ENCODE peak calls at places on chromosomes 5 and 9, in six cellular contexts. One of them, this sample, is unnamed.

GRCh38 chr5:72831685-72832084 is 15.2 kb downstream of the TNPO1 start:
- DNase-seq in activated gamma-delta T cell treated with Interleukin-2 at 50 U/mL for 16 hours: no peak
- DNase-seq in colonic mucosa: no peak
- DNase-seq in stimulated activated CD4-positive, alpha-beta T cell treated with anti-CD3 and anti-CD28 coated beads, Interleukin-4, amount 100 ng/mL, for 4 hours: no peak
- DNase-seq in HT1080: no peak
- DNase-seq in GM04504: no peak
- DNase-seq in this sample: no peak

GRCh38 chr9:93894691-93895079 is 60.5 kb downstream of the BARX1 start:
- DNase-seq in activated gamma-delta T cell treated with Interleukin-2 at 50 U/mL for 16 hours: no peak
- DNase-seq in colonic mucosa: no peak
- DNase-seq in stimulated activated CD4-positive, alpha-beta T cell treated with anti-CD3 and anti-CD28 coated beads, Interleukin-4, amount 100 ng/mL, for 4 hours: no peak
- DNase-seq in HT1080: no peak
- DNase-seq in GM04504: no peak
- DNase-seq in this sample: no peak

GRCh38 chr9:135479469-135480052 is at the start of gene PPP1R26:
- DNase-seq in activated gamma-delta T cell treated with Interleukin-2 at 50 U/mL for 16 hours: no peak
- DNase-seq in colonic mucosa: no peak
- DNase-seq in stimulated activated CD4-positive, alpha-beta T cell treated with anti-CD3 and anti-CD28 coated beads, Interleukin-4, amount 100 ng/mL, for 4 hours: no peak
- DNase-seq in HT1080: no peak
- DNase-seq in GM04504: no peak
- DNase-seq in this sample: no peak

GRCh38 chr9:105426657-105427056 is 21.2 kb upstream of the FSD1L start:
- DNase-seq in activated gamma-delta T cell treated with Interleukin-2 at 50 U/mL for 16 hours: no peak
- DNase-seq in colonic mucosa: no peak
- DNase-seq in stimulated activated CD4-positive, alpha-beta T cell treated with anti-CD3 and anti-CD28 coated beads, Interleukin-4, amount 100 ng/mL, for 4 hours: no peak
- DNase-seq in HT1080: no peak
- DNase-seq in GM04504: no peak
- DNase-seq in this sample: no peak

GRCh38 chr5:112189328-112189840 is 229.7 kb downstream of the EPB41L4A start:
- DNase-seq in activated gamma-delta T cell treated with Interleukin-2 at 50 U/mL for 16 hours: no peak
- DNase-seq in colonic mucosa: no peak
- DNase-seq in stimulated activated CD4-positive, alpha-beta T cell treated with anti-CD3 and anti-CD28 coated beads, Interleukin-4, amount 100 ng/mL, for 4 hours: no peak
- DNase-seq in HT1080: no peak
- DNase-seq in GM04504: no peak
- DNase-seq in this sample: no peak

GRCh38 chr9:93826209-93826608 is 128.9 kb downstream of the BARX1 start:
- DNase-seq in activated gamma-delta T cell treated with Interleukin-2 at 50 U/mL for 16 hours: peak; percentile 16
- DNase-seq in colonic mucosa: peak; percentile 52
- DNase-seq in stimulated activated CD4-positive, alpha-beta T cell treated with anti-CD3 and anti-CD28 coated beads, Interleukin-4, amount 100 ng/mL, for 4 hours: peak; percentile 32
- DNase-seq in HT1080: no peak
- DNase-seq in GM04504: no peak
- DNase-seq in this sample: peak; percentile 37

GRCh38 chr9:88747768-88748167 is 212.8 kb downstream of the NXNL2 start:
- DNase-seq in activated gamma-delta T cell treated with Interleukin-2 at 50 U/mL for 16 hours: no peak
- DNase-seq in colonic mucosa: peak; percentile 33
- DNase-seq in stimulated activated CD4-positive, alpha-beta T cell treated with anti-CD3 and anti-CD28 coated beads, Interleukin-4, amount 100 ng/mL, for 4 hours: no peak
- DNase-seq in HT1080: peak; percentile 63
- DNase-seq in GM04504: peak; percentile 88
- DNase-seq in this sample: no peak

GRCh38 chr5:62974623-62975022 is 396.0 kb downstream of the LRRC70 start:
- DNase-seq in activated gamma-delta T cell treated with Interleukin-2 at 50 U/mL for 16 hours: no peak
- DNase-seq in colonic mucosa: no peak
- DNase-seq in stimulated activated CD4-positive, alpha-beta T cell treated with anti-CD3 and anti-CD28 coated beads, Interleukin-4, amount 100 ng/mL, for 4 hours: no peak
- DNase-seq in HT1080: no peak
- DNase-seq in GM04504: no peak
- DNase-seq in this sample: no peak

GRCh38 chr9:110842976-110843375 is 174.4 kb downstream of the MUSK start:
- DNase-seq in activated gamma-delta T cell treated with Interleukin-2 at 50 U/mL for 16 hours: no peak
- DNase-seq in colonic mucosa: no peak
- DNase-seq in stimulated activated CD4-positive, alpha-beta T cell treated with anti-CD3 and anti-CD28 coated beads, Interleukin-4, amount 100 ng/mL, for 4 hours: no peak
- DNase-seq in HT1080: no peak
- DNase-seq in GM04504: no peak
- DNase-seq in this sample: no peak

GRCh38 chr9:111648066-111648465 is 13.3 kb upstream of the GNG10 start:
- DNase-seq in activated gamma-delta T cell treated with Interleukin-2 at 50 U/mL for 16 hours: no peak
- DNase-seq in colonic mucosa: no peak
- DNase-seq in stimulated activated CD4-positive, alpha-beta T cell treated with anti-CD3 and anti-CD28 coated beads, Interleukin-4, amount 100 ng/mL, for 4 hours: no peak
- DNase-seq in HT1080: peak; percentile 42
- DNase-seq in GM04504: no peak
- DNase-seq in this sample: no peak

GRCh38 chr5:132466453-132467291 is 23.9 kb downstream of the IRF1 start:
- DNase-seq in activated gamma-delta T cell treated with Interleukin-2 at 50 U/mL for 16 hours: peak; percentile 73
- DNase-seq in colonic mucosa: no peak
- DNase-seq in stimulated activated CD4-positive, alpha-beta T cell treated with anti-CD3 and anti-CD28 coated beads, Interleukin-4, amount 100 ng/mL, for 4 hours: no peak
- DNase-seq in HT1080: peak; percentile 73
- DNase-seq in GM04504: peak; percentile 55
- DNase-seq in this sample: peak; percentile 87

GRCh38 chr9:103242025-103242424 is 246.9 kb downstream of the CYLC2 start:
- DNase-seq in activated gamma-delta T cell treated with Interleukin-2 at 50 U/mL for 16 hours: no peak
- DNase-seq in colonic mucosa: no peak
- DNase-seq in stimulated activated CD4-positive, alpha-beta T cell treated with anti-CD3 and anti-CD28 coated beads, Interleukin-4, amount 100 ng/mL, for 4 hours: no peak
- DNase-seq in HT1080: peak; percentile 42
- DNase-seq in GM04504: no peak
- DNase-seq in this sample: no peak

GRCh38 chr5:83474986-83475385 is 3.4 kb downstream of the VCAN start:
- DNase-seq in activated gamma-delta T cell treated with Interleukin-2 at 50 U/mL for 16 hours: no peak
- DNase-seq in colonic mucosa: no peak
- DNase-seq in stimulated activated CD4-positive, alpha-beta T cell treated with anti-CD3 and anti-CD28 coated beads, Interleukin-4, amount 100 ng/mL, for 4 hours: no peak
- DNase-seq in HT1080: peak; percentile 11
- DNase-seq in GM04504: no peak
- DNase-seq in this sample: no peak

GRCh38 chr9:35937227-35937626 is 20.7 kb downstream of the OR2S2 start:
- DNase-seq in activated gamma-delta T cell treated with Interleukin-2 at 50 U/mL for 16 hours: no peak
- DNase-seq in colonic mucosa: no peak
- DNase-seq in stimulated activated CD4-positive, alpha-beta T cell treated with anti-CD3 and anti-CD28 coated beads, Interleukin-4, amount 100 ng/mL, for 4 hours: no peak
- DNase-seq in HT1080: no peak
- DNase-seq in GM04504: no peak
- DNase-seq in this sample: no peak

GRCh38 chr9:20511680-20512079 is 110.6 kb downstream of the MLLT3 start:
- DNase-seq in activated gamma-delta T cell treated with Interleukin-2 at 50 U/mL for 16 hours: no peak
- DNase-seq in colonic mucosa: no peak
- DNase-seq in stimulated activated CD4-positive, alpha-beta T cell treated with anti-CD3 and anti-CD28 coated beads, Interleukin-4, amount 100 ng/mL, for 4 hours: no peak
- DNase-seq in HT1080: no peak
- DNase-seq in GM04504: no peak
- DNase-seq in this sample: no peak

GRCh38 chr5:94692610-94693009 is 74.1 kb downstream of the SLF1 start:
- DNase-seq in activated gamma-delta T cell treated with Interleukin-2 at 50 U/mL for 16 hours: no peak
- DNase-seq in colonic mucosa: no peak
- DNase-seq in stimulated activated CD4-positive, alpha-beta T cell treated with anti-CD3 and anti-CD28 coated beads, Interleukin-4, amount 100 ng/mL, for 4 hours: no peak
- DNase-seq in HT1080: no peak
- DNase-seq in GM04504: no peak
- DNase-seq in this sample: no peak

GRCh38 chr5:179275941-179276837 is 69.1 kb downstream of the ADAMTS2 start:
- DNase-seq in activated gamma-delta T cell treated with Interleukin-2 at 50 U/mL for 16 hours: no peak
- DNase-seq in colonic mucosa: peak; percentile 51
- DNase-seq in stimulated activated CD4-positive, alpha-beta T cell treated with anti-CD3 and anti-CD28 coated beads, Interleukin-4, amount 100 ng/mL, for 4 hours: no peak
- DNase-seq in HT1080: peak; percentile 84
- DNase-seq in GM04504: peak; percentile 99
- DNase-seq in this sample: no peak

GRCh38 chr5:173310861-173311515 is 17.2 kb downstream of the STC2 start:
- DNase-seq in activated gamma-delta T cell treated with Interleukin-2 at 50 U/mL for 16 hours: no peak
- DNase-seq in colonic mucosa: no peak
- DNase-seq in stimulated activated CD4-positive, alpha-beta T cell treated with anti-CD3 and anti-CD28 coated beads, Interleukin-4, amount 100 ng/mL, for 4 hours: no peak
- DNase-seq in HT1080: no peak
- DNase-seq in GM04504: no peak
- DNase-seq in this sample: no peak

GRCh38 chr9:123031963-123032362 is 1.5 kb upstream of the GPR21 start:
- DNase-seq in activated gamma-delta T cell treated with Interleukin-2 at 50 U/mL for 16 hours: no peak
- DNase-seq in colonic mucosa: no peak
- DNase-seq in stimulated activated CD4-positive, alpha-beta T cell treated with anti-CD3 and anti-CD28 coated beads, Interleukin-4, amount 100 ng/mL, for 4 hours: no peak
- DNase-seq in HT1080: no peak
- DNase-seq in GM04504: no peak
- DNase-seq in this sample: no peak

GRCh38 chr5:136038635-136039034 is 9.8 kb downstream of the TGFBI start:
- DNase-seq in activated gamma-delta T cell treated with Interleukin-2 at 50 U/mL for 16 hours: no peak
- DNase-seq in colonic mucosa: no peak
- DNase-seq in stimulated activated CD4-positive, alpha-beta T cell treated with anti-CD3 and anti-CD28 coated beads, Interleukin-4, amount 100 ng/mL, for 4 hours: no peak
- DNase-seq in HT1080: peak; percentile 43
- DNase-seq in GM04504: no peak
- DNase-seq in this sample: no peak

GRCh38 chr9:27303219-27303618 is 6.3 kb upstream of the EQTN start:
- DNase-seq in activated gamma-delta T cell treated with Interleukin-2 at 50 U/mL for 16 hours: no peak
- DNase-seq in colonic mucosa: no peak
- DNase-seq in stimulated activated CD4-positive, alpha-beta T cell treated with anti-CD3 and anti-CD28 coated beads, Interleukin-4, amount 100 ng/mL, for 4 hours: no peak
- DNase-seq in HT1080: peak; percentile 54
- DNase-seq in GM04504: no peak
- DNase-seq in this sample: no peak

GRCh38 chr5:6781711-6782110 is 68.5 kb downstream of the TENT4A start:
- DNase-seq in activated gamma-delta T cell treated with Interleukin-2 at 50 U/mL for 16 hours: no peak
- DNase-seq in colonic mucosa: no peak
- DNase-seq in stimulated activated CD4-positive, alpha-beta T cell treated with anti-CD3 and anti-CD28 coated beads, Interleukin-4, amount 100 ng/mL, for 4 hours: no peak
- DNase-seq in HT1080: peak; percentile 38
- DNase-seq in GM04504: no peak
- DNase-seq in this sample: no peak

GRCh38 chr9:133979921-133980863 is 11.9 kb downstream of the VAV2 start:
- DNase-seq in activated gamma-delta T cell treated with Interleukin-2 at 50 U/mL for 16 hours: no peak
- DNase-seq in colonic mucosa: no peak
- DNase-seq in stimulated activated CD4-positive, alpha-beta T cell treated with anti-CD3 and anti-CD28 coated beads, Interleukin-4, amount 100 ng/mL, for 4 hours: no peak
- DNase-seq in HT1080: no peak
- DNase-seq in GM04504: no peak
- DNase-seq in this sample: no peak

GRCh38 chr9:29322240-29322639 is 1749.0 kb upstream of the C9orf72 start:
- DNase-seq in activated gamma-delta T cell treated with Interleukin-2 at 50 U/mL for 16 hours: no peak
- DNase-seq in colonic mucosa: no peak
- DNase-seq in stimulated activated CD4-positive, alpha-beta T cell treated with anti-CD3 and anti-CD28 coated beads, Interleukin-4, amount 100 ng/mL, for 4 hours: no peak
- DNase-seq in HT1080: no peak
- DNase-seq in GM04504: no peak
- DNase-seq in this sample: no peak

GRCh38 chr9:112002847-112003457 is 106.3 kb downstream of the UGCG start:
- DNase-seq in activated gamma-delta T cell treated with Interleukin-2 at 50 U/mL for 16 hours: no peak
- DNase-seq in colonic mucosa: no peak
- DNase-seq in stimulated activated CD4-positive, alpha-beta T cell treated with anti-CD3 and anti-CD28 coated beads, Interleukin-4, amount 100 ng/mL, for 4 hours: no peak
- DNase-seq in HT1080: no peak
- DNase-seq in GM04504: no peak
- DNase-seq in this sample: no peak

GRCh38 chr5:155147222-155147621 is 133.7 kb downstream of the KIF4B start:
- DNase-seq in activated gamma-delta T cell treated with Interleukin-2 at 50 U/mL for 16 hours: no peak
- DNase-seq in colonic mucosa: no peak
- DNase-seq in stimulated activated CD4-positive, alpha-beta T cell treated with anti-CD3 and anti-CD28 coated beads, Interleukin-4, amount 100 ng/mL, for 4 hours: no peak
- DNase-seq in HT1080: no peak
- DNase-seq in GM04504: no peak
- DNase-seq in this sample: no peak

GRCh38 chr5:147534172-147534951 is 24.5 kb upstream of the DPYSL3 start:
- DNase-seq in activated gamma-delta T cell treated with Interleukin-2 at 50 U/mL for 16 hours: no peak
- DNase-seq in colonic mucosa: no peak
- DNase-seq in stimulated activated CD4-positive, alpha-beta T cell treated with anti-CD3 and anti-CD28 coated beads, Interleukin-4, amount 100 ng/mL, for 4 hours: no peak
- DNase-seq in HT1080: no peak
- DNase-seq in GM04504: peak; percentile 61
- DNase-seq in this sample: no peak

GRCh38 chr9:127455299-127455992 is 4.1 kb downstream of the LRSAM1 start:
- DNase-seq in activated gamma-delta T cell treated with Interleukin-2 at 50 U/mL for 16 hours: no peak
- DNase-seq in colonic mucosa: peak; percentile 40
- DNase-seq in stimulated activated CD4-positive, alpha-beta T cell treated with anti-CD3 and anti-CD28 coated beads, Interleukin-4, amount 100 ng/mL, for 4 hours: no peak
- DNase-seq in HT1080: no peak
- DNase-seq in GM04504: no peak
- DNase-seq in this sample: no peak

GRCh38 chr5:181242031-181242451 is 1.7 kb downstream of the RACK1 start:
- DNase-seq in activated gamma-delta T cell treated with Interleukin-2 at 50 U/mL for 16 hours: no peak
- DNase-seq in colonic mucosa: no peak
- DNase-seq in stimulated activated CD4-positive, alpha-beta T cell treated with anti-CD3 and anti-CD28 coated beads, Interleukin-4, amount 100 ng/mL, for 4 hours: no peak
- DNase-seq in HT1080: no peak
- DNase-seq in GM04504: no peak
- DNase-seq in this sample: no peak

This sample was measured in CD4-positive, CD25-positive, alpha-beta regulatory T cell.